ENCODE peak calls at places on chromosomes 16 and 17, in eight cellular contexts. I is esophagus squamous epithelium, B is T47D, Z is psoas muscle, F is GM04504, R is dermis blood vessel endothelial cell, D is omental fat pad, O is WTC11. V is an unnamed sample.

GRCh38 chr17:82948081-82948511 is 108.3 kb upstream of the ZNF750 start:
- DNase-seq in I (no peak), B (no peak), Z (peak), F (no peak), R (no peak), D (no peak), O (no peak), V (no peak)

GRCh38 chr16:86676216-86676800 is 98.0 kb downstream of the FOXL1 start:
- DNase-seq in I (no peak), B (no peak), Z (no peak), F (peak), R (peak), D (no peak), O (no peak), V (no peak)

GRCh38 chr17:65060855-65061254 is 4.3 kb upstream of the GNA13 start:
- DNase-seq in I (no peak), B (no peak), Z (no peak), F (no peak), R (no peak), D (no peak), O (no peak), V (no peak)

GRCh38 chr16:21614896-21615295 is 15.5 kb downstream of the METTL9 start:
- DNase-seq in I (no peak), B (no peak), Z (no peak), F (no peak), R (no peak), D (no peak), O (no peak), V (no peak)

GRCh38 chr17:73089918-73090317 is 2.6 kb downstream of the SLC39A11 start:
- DNase-seq in I (no peak), B (no peak), Z (no peak), F (no peak), R (no peak), D (no peak), O (no peak), V (no peak)

GRCh38 chr17:75124041-75124818 is 7.3 kb downstream of the NT5C start:
- DNase-seq in I (peak), B (no peak), Z (peak), F (no peak), R (peak), D (peak), O (no peak), V (peak)

GRCh38 chr16:56625943-56626654 is 518 bp downstream of the MT1E start:
- DNase-seq in I (no peak), B (no peak), Z (peak), F (no peak), R (peak), D (no peak), O (no peak), V (peak)

GRCh38 chr17:49766918-49767530 is 3.1 kb upstream of the FAM117A start:
- DNase-seq in I (no peak), B (no peak), Z (no peak), F (no peak), R (no peak), D (no peak), O (no peak), V (no peak)

GRCh38 chr17:4980644-4981216 is 6.7 kb downstream of the CAMTA2 start:
- DNase-seq in I (no peak), B (peak), Z (no peak), F (no peak), R (peak), D (no peak), O (peak), V (no peak)

GRCh38 chr16:7421578-7421977 is 88.9 kb downstream of the RBFOX1 start:
- DNase-seq in I (no peak), B (no peak), Z (no peak), F (no peak), R (no peak), D (no peak), O (no peak), V (no peak)

GRCh38 chr16:85316321-85316919 is 204.1 kb upstream of the CIBAR2 start:
- DNase-seq in I (no peak), B (peak), Z (peak), F (no peak), R (peak), D (no peak), O (peak), V (peak)

GRCh38 chr16:27475561-27475960 is 73.6 kb downstream of the IL21R start:
- DNase-seq in I (no peak), B (no peak), Z (no peak), F (peak), R (peak), D (no peak), O (no peak), V (no peak)

GRCh38 chr17:37741334-37742113 is 3.3 kb downstream of the HNF1B start:
- DNase-seq in I (no peak), B (peak), Z (no peak), F (no peak), R (no peak), D (no peak), O (no peak), V (no peak)

GRCh38 chr17:66777689-66778225 is 57.2 kb upstream of the CACNG5 start:
- DNase-seq in I (no peak), B (peak), Z (no peak), F (no peak), R (no peak), D (no peak), O (peak), V (no peak)

GRCh38 chr16:12480916-12481315 is 322.8 kb downstream of the CPPED1 start:
- DNase-seq in I (no peak), B (no peak), Z (no peak), F (no peak), R (no peak), D (no peak), O (no peak), V (no peak)

GRCh38 chr17:10059684-10060211 is 138.7 kb downstream of the GAS7 start:
- DNase-seq in I (no peak), B (no peak), Z (peak), F (no peak), R (no peak), D (no peak), O (no peak), V (no peak)

GRCh38 chr17:57106107-57106835 is 21.2 kb downstream of the AKAP1 start:
- DNase-seq in I (no peak), B (peak), Z (peak), F (no peak), R (peak), D (no peak), O (peak), V (no peak)

GRCh38 chr16:84049403-84050060 is 6.9 kb upstream of the SLC38A8 start:
- DNase-seq in I (no peak), B (no peak), Z (peak), F (no peak), R (no peak), D (no peak), O (no peak), V (no peak)

GRCh38 chr16:77501260-77501659 is 66.4 kb upstream of the ADAMTS18 start:
- DNase-seq in I (no peak), B (no peak), Z (no peak), F (no peak), R (no peak), D (no peak), O (no peak), V (no peak)

GRCh38 chr17:48646183-48647102 is 20.3 kb upstream of the HOXB9 start:
- DNase-seq in I (no peak), B (no peak), Z (no peak), F (no peak), R (no peak), D (no peak), O (peak), V (no peak)

GRCh38 chr16:29804455-29805231 is 1.7 kb upstream of the MAZ start:
- DNase-seq in I (no peak), B (peak), Z (peak), F (no peak), R (peak), D (no peak), O (peak), V (peak)